ENCODE peak calls at places on chromosomes 2 and 18, in four cellular contexts. One of them, this sample, is unnamed.
A peak's percentile ranks its signal among the peaks of the same experiment; 100 is the strongest.

GRCh38 chr2:190404487-190404886 is 3.7 kb upstream of the MFSD6 start:
- DNase-seq in mucosa of gallbladder: no peak
- DNase-seq in mammary epithelial cell: peak; percentile 81
- DNase-seq in kidney glomerular epithelial cell: peak; percentile 66
- DNase-seq in this sample: no peak

GRCh38 chr18:6746386-6746960 is 17.0 kb downstream of the ARHGAP28 start:
- DNase-seq in mucosa of gallbladder: no peak
- DNase-seq in kidney glomerular epithelial cell: peak; percentile 72
- DNase-seq in mammary epithelial cell: peak; percentile 33
- DNase-seq in this sample: no peak

GRCh38 chr2:148124271-148124670 is 103.4 kb downstream of the MBD5 start:
- DNase-seq in mammary epithelial cell: peak; percentile 82
- DNase-seq in mucosa of gallbladder: no peak
- DNase-seq in kidney glomerular epithelial cell: no peak
- DNase-seq in this sample: no peak

GRCh38 chr18:36176739-36177138 is 10.6 kb upstream of the MOCOS start:
- DNase-seq in kidney glomerular epithelial cell: no peak
- DNase-seq in mammary epithelial cell: peak; percentile 95
- DNase-seq in mucosa of gallbladder: no peak
- DNase-seq in this sample: no peak

GRCh38 chr18:76657428-76657827 is 162.4 kb upstream of the ZNF516 start:
- DNase-seq in kidney glomerular epithelial cell: no peak
- DNase-seq in mammary epithelial cell: no peak
- DNase-seq in mucosa of gallbladder: no peak
- DNase-seq in this sample: no peak

GRCh38 chr2:103123516-103123915 is 361.7 kb downstream of the TMEM182 start:
- DNase-seq in mammary epithelial cell: no peak
- DNase-seq in kidney glomerular epithelial cell: no peak
- DNase-seq in mucosa of gallbladder: no peak
- DNase-seq in this sample: no peak

GRCh38 chr2:26430826-26431225 is 29.1 kb downstream of the DRC1 start:
- DNase-seq in kidney glomerular epithelial cell: no peak
- DNase-seq in mammary epithelial cell: no peak
- DNase-seq in mucosa of gallbladder: no peak
- DNase-seq in this sample: no peak

GRCh38 chr2:179338681-179339080 is 74.0 kb upstream of the SESTD1 start:
- DNase-seq in mammary epithelial cell: peak; percentile 27
- DNase-seq in kidney glomerular epithelial cell: no peak
- DNase-seq in mucosa of gallbladder: no peak
- DNase-seq in this sample: no peak

GRCh38 chr2:160257015-160257741 is 57.1 kb upstream of the ITGB6 start:
- DNase-seq in kidney glomerular epithelial cell: peak; percentile 76
- DNase-seq in mucosa of gallbladder: no peak
- DNase-seq in mammary epithelial cell: no peak
- DNase-seq in this sample: no peak

GRCh38 chr2:188495990-188496431 is 204.3 kb downstream of the GULP1 start:
- DNase-seq in kidney glomerular epithelial cell: peak; percentile 21
- DNase-seq in mucosa of gallbladder: no peak
- DNase-seq in mammary epithelial cell: peak; percentile 14
- DNase-seq in this sample: no peak

GRCh38 chr2:190458352-190459107 is 50.4 kb downstream of the MFSD6 start:
- DNase-seq in mucosa of gallbladder: no peak
- DNase-seq in kidney glomerular epithelial cell: no peak
- DNase-seq in mammary epithelial cell: no peak
- DNase-seq in this sample: no peak

GRCh38 chr2:19357383-19358241 is 811 bp downstream of the OSR1 start:
- DNase-seq in mucosa of gallbladder: no peak
- DNase-seq in kidney glomerular epithelial cell: peak; percentile 25
- DNase-seq in mammary epithelial cell: peak; percentile 49
- DNase-seq in this sample: peak; percentile 91

GRCh38 chr2:5203356-5203755 is 488.8 kb upstream of the SOX11 start:
- DNase-seq in kidney glomerular epithelial cell: no peak
- DNase-seq in mammary epithelial cell: no peak
- DNase-seq in mucosa of gallbladder: no peak
- DNase-seq in this sample: no peak

GRCh38 chr2:44844651-44845270 is 96.7 kb upstream of the SIX3 start:
- DNase-seq in mucosa of gallbladder: no peak
- DNase-seq in kidney glomerular epithelial cell: no peak
- DNase-seq in mammary epithelial cell: peak; percentile 17
- DNase-seq in this sample: peak; percentile 86

GRCh38 chr18:43486462-43486861 is 209.2 kb upstream of the SYT4 start:
- DNase-seq in mucosa of gallbladder: no peak
- DNase-seq in mammary epithelial cell: peak; percentile 26
- DNase-seq in kidney glomerular epithelial cell: no peak
- DNase-seq in this sample: no peak

GRCh38 chr2:100272848-100273329 is 49.4 kb downstream of the LONRF2 start:
- DNase-seq in mucosa of gallbladder: no peak
- DNase-seq in kidney glomerular epithelial cell: no peak
- DNase-seq in mammary epithelial cell: no peak
- DNase-seq in this sample: no peak

GRCh38 chr18:44536041-44536440 is 144.6 kb upstream of the SETBP1 start:
- DNase-seq in mammary epithelial cell: peak; percentile 65
- DNase-seq in kidney glomerular epithelial cell: peak; percentile 39
- DNase-seq in mucosa of gallbladder: no peak
- DNase-seq in this sample: no peak

GRCh38 chr2:62663443-62663842 is 42.1 kb upstream of the EHBP1 start:
- DNase-seq in mucosa of gallbladder: peak; percentile 40
- DNase-seq in mammary epithelial cell: no peak
- DNase-seq in kidney glomerular epithelial cell: no peak
- DNase-seq in this sample: no peak

GRCh38 chr18:33467531-33467930 is 27.0 kb upstream of the CCDC178 start:
- DNase-seq in mammary epithelial cell: no peak
- DNase-seq in kidney glomerular epithelial cell: no peak
- DNase-seq in mucosa of gallbladder: no peak
- DNase-seq in this sample: no peak

GRCh38 chr2:68390114-68390513 is 25.0 kb downstream of the PLEK start:
- DNase-seq in mammary epithelial cell: no peak
- DNase-seq in kidney glomerular epithelial cell: no peak
- DNase-seq in mucosa of gallbladder: no peak
- DNase-seq in this sample: no peak

GRCh38 chr18:37668971-37669747 is 103.6 kb upstream of the CELF4 start:
- DNase-seq in mammary epithelial cell: no peak
- DNase-seq in kidney glomerular epithelial cell: no peak
- DNase-seq in mucosa of gallbladder: no peak
- DNase-seq in this sample: peak; percentile 89

GRCh38 chr2:101961287-101962242 is 30.2 kb upstream of the IL1R2 start:
- DNase-seq in mammary epithelial cell: no peak
- DNase-seq in mucosa of gallbladder: peak; percentile 85
- DNase-seq in kidney glomerular epithelial cell: no peak
- DNase-seq in this sample: no peak

GRCh38 chr2:146576301-146576700 is 1268.5 kb upstream of the ACVR2A start:
- DNase-seq in mucosa of gallbladder: no peak
- DNase-seq in mammary epithelial cell: peak; percentile 67
- DNase-seq in kidney glomerular epithelial cell: no peak
- DNase-seq in this sample: no peak

GRCh38 chr2:36561223-36561944 is 36.6 kb downstream of the FEZ2 start:
- DNase-seq in mucosa of gallbladder: no peak
- DNase-seq in mammary epithelial cell: peak; percentile 75
- DNase-seq in kidney glomerular epithelial cell: peak; percentile 91
- DNase-seq in this sample: no peak

GRCh38 chr2:11388262-11389047 is 44.0 kb upstream of the ROCK2 start:
- DNase-seq in kidney glomerular epithelial cell: no peak
- DNase-seq in mammary epithelial cell: no peak
- DNase-seq in mucosa of gallbladder: no peak
- DNase-seq in this sample: no peak

GRCh38 chr2:79511320-79511951 is 1.4 kb upstream of the CTNNA2 start:
- DNase-seq in kidney glomerular epithelial cell: no peak
- DNase-seq in mammary epithelial cell: peak; percentile 1
- DNase-seq in mucosa of gallbladder: peak; percentile 46
- DNase-seq in this sample: no peak

GRCh38 chr2:96156011-96156820 is 11.0 kb upstream of the DUSP2 start:
- DNase-seq in mammary epithelial cell: no peak
- DNase-seq in mucosa of gallbladder: no peak
- DNase-seq in kidney glomerular epithelial cell: no peak
- DNase-seq in this sample: no peak

GRCh38 chr2:68767031-68767961 is 32.7 kb downstream of the ARHGAP25 start:
- DNase-seq in mammary epithelial cell: no peak
- DNase-seq in kidney glomerular epithelial cell: no peak
- DNase-seq in mucosa of gallbladder: no peak
- DNase-seq in this sample: peak; percentile 74

GRCh38 chr2:134253804-134254203 is at the start of gene MGAT5:
- DNase-seq in mucosa of gallbladder: peak; percentile 51
- DNase-seq in mammary epithelial cell: no peak
- DNase-seq in kidney glomerular epithelial cell: no peak
- DNase-seq in this sample: no peak